ENCODE peak calls at places on chromosomes 6 and 20, in five cellular contexts. P, D, W, L and M are unnamed samples.

GRCh38 chr6:110664933-110665332 is 150.3 kb downstream of the CDK19 start:
- DNase-seq in P (no peak), L (no peak), D (no peak), W (no peak), M (no peak)

GRCh38 chr6:35185302-35185681 is 28.5 kb upstream of the SCUBE3 start:
- DNase-seq in D (peak; percentile 66), W (no peak), P (no peak), L (peak; percentile 73), M (peak; percentile 79)

GRCh38 chr20:16541226-16541625 is 32.0 kb downstream of the KIF16B start:
- DNase-seq in P (no peak), L (no peak), W (no peak), D (no peak), M (no peak)

GRCh38 chr6:51844391-51844735 is 243.1 kb downstream of the PKHD1 start:
- DNase-seq in W (peak; percentile 55), D (peak; percentile 38), L (no peak), P (no peak), M (peak; percentile 15)

GRCh38 chr6:148528292-148528691 is 185.7 kb downstream of the SASH1 start:
- DNase-seq in D (no peak), L (peak; percentile 33), W (peak; percentile 42), P (no peak), M (no peak)

GRCh38 chr20:20223981-20224380 is 143.9 kb upstream of the INSM1 start:
- DNase-seq in L (no peak), P (peak; percentile 18), W (no peak), D (no peak), M (no peak)

GRCh38 chr6:113733386-113733785 is 123.8 kb upstream of the MARCKS start:
- DNase-seq in L (no peak), W (no peak), D (no peak), P (no peak), M (no peak)

GRCh38 chr6:12572884-12573824 is 143.4 kb upstream of the PHACTR1 start:
- DNase-seq in D (no peak), W (no peak), P (peak; percentile 60), L (peak; percentile 89), M (peak; percentile 75)

GRCh38 chr6:72621243-72622093 is at the start of gene KCNQ5:
- DNase-seq in P (peak; percentile 20), L (no peak), D (peak; percentile 52), W (peak; percentile 49), M (no peak)

GRCh38 chr6:41713161-41713649 is 22.2 kb downstream of the TFEB start:
- DNase-seq in P (peak; percentile 96), D (no peak), W (no peak), L (peak; percentile 37), M (peak; percentile 90)

GRCh38 chr6:164106345-164106769 is 691.8 kb downstream of the QKI start:
- DNase-seq in P (no peak), L (peak; percentile 47), D (peak; percentile 50), W (peak; percentile 52), M (no peak)

GRCh38 chr20:2756056-2756611 is 44.3 kb downstream of the CPXM1 start:
- DNase-seq in D (peak; percentile 63), P (no peak), W (peak; percentile 91), L (peak; percentile 72), M (no peak)
- TF ChIP-seq CTCF in D (peak; percentile 92), P (peak; percentile 42), W (peak; percentile 88), L (peak; percentile 90), M (peak; percentile 59)

DNA sequence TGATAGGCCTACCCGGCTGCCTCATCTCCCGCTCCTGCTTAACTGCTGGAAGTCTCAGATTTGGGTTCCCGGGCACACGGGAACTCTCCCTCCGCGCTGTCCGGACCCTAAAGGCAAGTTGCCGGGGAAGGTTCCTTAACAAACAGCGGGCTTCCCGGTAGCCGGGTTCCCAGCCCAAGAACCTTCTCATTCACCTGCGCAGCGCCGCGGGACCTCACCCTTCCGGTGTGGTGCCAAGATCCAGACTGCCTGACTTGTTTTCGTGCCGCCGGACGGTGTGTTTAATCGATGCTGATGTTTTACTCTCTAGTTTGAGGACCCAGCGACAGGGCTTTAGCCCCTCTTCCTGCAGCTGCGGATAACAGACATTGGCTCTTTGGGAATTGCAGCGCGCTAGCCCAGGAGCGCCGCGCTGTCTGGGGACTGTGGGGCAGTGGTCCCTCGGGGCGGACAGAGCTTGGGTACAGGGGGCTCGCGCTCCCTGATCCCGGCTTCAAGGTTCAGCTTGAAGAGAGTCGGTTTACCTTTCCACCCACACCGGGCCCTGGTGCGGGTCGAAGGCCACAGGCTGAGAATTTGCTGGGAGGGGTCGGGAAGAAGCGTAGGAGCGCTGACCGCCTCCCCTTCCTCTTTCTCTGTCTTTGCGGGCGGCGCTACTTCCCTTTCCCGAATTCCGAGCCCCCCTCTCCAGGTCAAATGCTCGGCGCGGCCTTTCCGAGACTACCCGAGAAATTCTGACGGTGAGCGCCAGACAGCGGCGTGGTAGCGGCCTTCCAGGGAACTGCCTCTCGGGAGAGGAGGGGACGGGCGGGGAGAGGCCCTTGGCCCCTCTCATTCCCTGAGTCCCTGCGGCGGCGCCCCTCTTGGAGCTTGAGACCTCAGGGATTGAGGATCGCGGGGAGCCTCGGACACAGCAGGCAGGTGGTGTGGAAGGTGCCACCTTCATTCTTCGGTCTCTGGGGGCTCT is 17.2 kb downstream of the ABT1 start:
- DNase-seq in L (no peak), W (peak; percentile 72), P (no peak), D (peak; percentile 37), M (no peak)
- TF ChIP-seq CTCF in L (no peak), W (peak; percentile 30), P (no peak), D (no peak), M (no peak)

DNA sequence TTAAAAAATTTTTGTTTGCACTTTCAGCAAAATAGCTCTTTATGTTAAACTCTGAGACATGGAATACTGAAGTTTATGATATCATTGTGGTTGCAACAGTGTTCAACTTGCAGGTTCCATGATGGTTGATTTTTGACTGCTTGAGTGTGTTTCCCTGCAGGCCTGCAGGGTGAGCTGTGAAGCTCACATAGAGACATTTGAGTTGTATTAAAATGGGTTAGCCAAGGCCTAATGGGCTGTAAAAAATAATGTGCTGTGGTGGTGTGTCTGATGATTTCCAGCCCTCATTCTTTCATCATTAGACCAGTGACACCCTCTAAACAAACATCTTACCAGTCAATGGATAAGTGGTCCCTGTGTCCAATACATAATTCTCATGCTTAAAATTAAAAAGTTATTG is 321.4 kb downstream of the FARS2 start:
- DNase-seq in D (no peak), P (no peak), W (no peak), L (no peak), M (no peak)
- TF ChIP-seq CTCF in D (no peak), P (no peak), W (peak; percentile 7), L (peak; percentile 2), M (no peak)

GRCh38 chr20:50608750-50609104 is 82.6 kb downstream of the RIPOR3 start:
- DNase-seq in P (no peak), D (no peak), L (no peak), W (no peak), M (no peak)

GRCh38 chr20:50609438-50609989 is 81.8 kb downstream of the RIPOR3 start:
- DNase-seq in P (no peak), W (no peak), D (no peak), L (no peak), M (no peak)

GRCh38 chr20:50607850-50608749 is 83.2 kb downstream of the RIPOR3 start:
- DNase-seq in L (no peak), W (no peak), P (no peak), D (no peak), M (no peak)

GRCh38 chr20:50611128-50611810 is 80.1 kb downstream of the RIPOR3 start:
- DNase-seq in L (peak; percentile 27), P (no peak), W (no peak), D (no peak), M (no peak)

GRCh38 chr20:50610212-50610718 is 81.1 kb downstream of the RIPOR3 start:
- DNase-seq in W (no peak), P (no peak), L (no peak), D (no peak), M (no peak)
- TF ChIP-seq CTCF in W (no peak), P (no peak), L (no peak), D (no peak), M (peak; percentile 8)